ENCODE peak calls at places on chromosomes 4 and X, in six cellular contexts. C, Y, I, Q, M and H are unnamed samples.
A peak's percentile ranks its signal among the peaks of the same experiment; 100 is the strongest.

GRCh38 chr4:138243369-138243768 is 1.2 kb upstream of the SLC7A11 start:
- DNase-seq in C (no peak), Y (no peak), I (no peak), Q (no peak), M (peak; percentile 23), H (no peak)

GRCh38 chr4:40317921-40318658 is 17.0 kb upstream of the CHRNA9 start:
- DNase-seq in C (no peak), Y (no peak), I (no peak), Q (no peak), M (no peak), H (no peak)

GRCh38 chr4:181528570-181529184 is 714.5 kb upstream of the TENM3 start:
- DNase-seq in C (peak; percentile 59), Y (peak; percentile 8), I (peak; percentile 89), Q (peak; percentile 56), M (peak; percentile 54), H (peak; percentile 61)

GRCh38 chr4:134544303-134544761 is 342.7 kb upstream of the PABPC4L start:
- DNase-seq in C (no peak), Y (no peak), I (no peak), Q (no peak), M (peak; percentile 23), H (no peak)

GRCh38 chr4:140691369-140691768 is 64.8 kb downstream of the TBC1D9 start:
- DNase-seq in C (no peak), Y (no peak), I (no peak), Q (peak; percentile 38), M (no peak), H (peak; percentile 42)

GRCh38 chrX:17634542-17635207 is 102.6 kb upstream of the SCML1 start:
- DNase-seq in C (no peak), Y (no peak), I (no peak), Q (no peak), M (no peak), H (no peak)

GRCh38 chr4:127533028-127533700 is 99.6 kb upstream of the INTU start:
- DNase-seq in C (peak; percentile 58), Y (no peak), I (no peak), Q (no peak), M (no peak), H (no peak)

GRCh38 chr4:66785479-66785878 is 759.8 kb downstream of the CENPC start:
- DNase-seq in C (no peak), Y (no peak), I (no peak), Q (no peak), M (no peak), H (no peak)

GRCh38 chr4:128868758-128869157 is 59.3 kb downstream of the JADE1 start:
- DNase-seq in C (no peak), Y (no peak), I (peak; percentile 28), Q (no peak), M (no peak), H (no peak)

GRCh38 chr4:128379860-128380259 is 92.2 kb upstream of the PGRMC2 start:
- DNase-seq in C (peak; percentile 58), Y (no peak), I (peak; percentile 64), Q (peak; percentile 12), M (no peak), H (no peak)

GRCh38 chr4:183326853-183327252 is 4.6 kb upstream of the CLDN24 start:
- DNase-seq in C (no peak), Y (no peak), I (no peak), Q (peak; percentile 64), M (no peak), H (no peak)

GRCh38 chrX:34918856-34919255 is 23.7 kb upstream of the FAM47B start:
- DNase-seq in C (peak; percentile 0), Y (no peak), I (no peak), Q (peak; percentile 9), M (no peak), H (peak; percentile 47)

GRCh38 chr4:123649644-123650356 is 253.2 kb downstream of the SPRY1 start:
- DNase-seq in C (no peak), Y (no peak), I (no peak), Q (peak; percentile 92), M (no peak), H (peak; percentile 18)

DNA sequence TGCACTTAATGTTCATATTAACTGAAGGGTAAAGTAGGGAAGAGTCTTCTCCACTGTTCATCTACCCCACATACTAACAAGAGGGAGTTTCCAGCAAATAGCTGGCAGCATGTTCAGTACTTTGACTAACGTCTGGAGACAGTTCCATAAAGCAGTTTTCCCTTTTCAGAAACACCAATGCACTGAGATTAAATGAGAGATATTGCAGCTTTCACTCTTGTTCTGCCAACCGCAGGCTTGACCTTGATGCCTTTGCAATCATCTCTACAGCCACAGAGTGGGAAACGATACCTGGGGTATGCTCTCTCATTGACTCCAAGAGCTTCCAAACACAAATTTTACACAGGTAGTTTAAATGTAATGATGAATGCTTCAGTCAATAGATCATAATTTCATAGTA is 2123.1 kb upstream of the TENM3 start:
- DNase-seq in C (no peak), Y (no peak), I (no peak), Q (no peak), M (no peak), H (no peak)
- TF ChIP-seq ZNF274 in C (no peak), Y (no peak), I (no peak), Q (no peak), M (no peak), H (no peak)

GRCh38 chrX:2679534-2680485 is 11.3 kb upstream of the CD99 start:
- DNase-seq in C (peak; percentile 41), Y (no peak), I (no peak), Q (no peak), M (no peak), H (no peak)
- TF ChIP-seq YY1 in C (no peak), Y (no peak), I (no peak), Q (no peak), M (no peak), H (no peak)

GRCh38 chr4:136741468-136741867 is 790.8 kb downstream of the PCDH18 start:
- DNase-seq in C (no peak), Y (no peak), I (no peak), Q (no peak), M (no peak), H (no peak)
- TF ChIP-seq ZNF274 in C (no peak), Y (no peak), I (no peak), Q (no peak), M (no peak), H (no peak)

GRCh38 chrX:111568356-111568755 is 56.9 kb downstream of the SERTM2 start:
- DNase-seq in C (peak; percentile 24), Y (no peak), I (no peak), Q (peak; percentile 0), M (peak; percentile 6), H (no peak)
- TF ChIP-seq YY1 in C (no peak), Y (no peak), I (no peak), Q (no peak), M (no peak), H (no peak)

GRCh38 chr4:164215113-164215741 is 538.7 kb upstream of the SMIM31 start:
- DNase-seq in C (peak; percentile 11), Y (no peak), I (no peak), Q (no peak), M (no peak), H (no peak)
- TF ChIP-seq ZNF274 in C (no peak), Y (no peak), I (no peak), Q (no peak), M (no peak), H (no peak)

GRCh38 chrX:133048751-133049150 is 48.2 kb downstream of the USP26 start:
- DNase-seq in C (no peak), Y (no peak), I (no peak), Q (no peak), M (no peak), H (no peak)

GRCh38 chrX:133046601-133047000 is 50.3 kb downstream of the USP26 start:
- DNase-seq in C (no peak), Y (no peak), I (no peak), Q (no peak), M (no peak), H (no peak)

GRCh38 chrX:133042260-133042659 is 54.6 kb downstream of the USP26 start:
- DNase-seq in C (no peak), Y (no peak), I (no peak), Q (no peak), M (no peak), H (no peak)

DNA sequence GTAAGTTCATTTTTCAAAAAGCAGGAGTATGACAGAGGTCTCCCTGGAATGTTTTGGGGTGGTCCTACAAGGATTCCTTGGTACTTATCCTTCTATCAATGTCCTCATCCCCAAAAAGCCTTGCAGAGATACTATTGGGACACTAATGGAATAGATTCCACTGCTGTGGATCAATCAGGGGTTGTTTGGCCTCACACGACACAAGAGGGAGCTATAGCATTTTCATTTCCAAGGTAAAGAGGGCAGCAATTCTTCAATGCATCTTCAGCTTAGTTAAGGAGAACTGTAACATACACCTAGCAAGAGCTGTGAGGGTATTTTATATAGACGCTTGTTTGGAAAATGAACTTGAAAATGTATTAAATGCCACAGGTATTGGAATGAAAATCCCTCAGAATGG is 50.9 kb downstream of the USP26 start:
- DNase-seq in C (peak; percentile 0), Y (no peak), I (no peak), Q (peak; percentile 2), M (peak; percentile 10), H (no peak)
- TF ChIP-seq YY1 in C (no peak), Y (no peak), I (no peak), Q (no peak), M (no peak), H (no peak)

GRCh38 chr4:54063224-54063623 is 1.2 kb downstream of the CHIC2 start:
- DNase-seq in C (peak; percentile 11), Y (no peak), I (no peak), Q (peak; percentile 52), M (no peak), H (no peak)
- TF ChIP-seq ZNF274 in C (no peak), Y (no peak), I (no peak), Q (no peak), M (no peak), H (no peak)